ENCODE peak calls at places on chromosomes 1 and 21, in six cellular contexts. V, S, Y, X, T and R are unnamed samples.

GRCh38 chr1:82124987-82125638 is 324.4 kb downstream of the ADGRL2 start:
- DNase-seq in V (no peak), S (no peak), Y (no peak), X (no peak), T (no peak), R (no peak)

GRCh38 chr1:58929667-58930325 is 145.9 kb upstream of the JUN start:
- DNase-seq in V (no peak), S (no peak), Y (no peak), X (peak), T (no peak), R (peak)

GRCh38 chr21:45504516-45505415 is 37.5 kb downstream of the SLC19A1 start:
- DNase-seq in V (no peak), S (no peak), Y (no peak), X (no peak), T (peak), R (no peak)

GRCh38 chr1:203534526-203534925 is 40.6 kb downstream of the OPTC start:
- DNase-seq in V (no peak), S (no peak), Y (peak), X (peak), T (peak), R (peak)

GRCh38 chr1:41241748-41242644 is at the start of gene SCMH1:
- DNase-seq in V (peak), S (peak), Y (peak), X (peak), T (peak), R (peak)

GRCh38 chr1:9061252-9061948 is 8.0 kb downstream of the SLC2A5 start:
- DNase-seq in V (no peak), S (no peak), Y (no peak), X (no peak), T (peak), R (peak)

GRCh38 chr1:35594005-35594760 is 21.1 kb downstream of the TFAP2E start:
- DNase-seq in V (no peak), S (no peak), Y (no peak), X (no peak), T (peak), R (no peak)

GRCh38 chr1:223794040-223794880 is 51.5 kb downstream of the TP53BP2 start:
- DNase-seq in V (no peak), S (no peak), Y (no peak), X (no peak), T (no peak), R (no peak)

GRCh38 chr1:92851729-92852128 is 19.9 kb downstream of the RPL5 start:
- DNase-seq in V (peak), S (no peak), Y (no peak), X (no peak), T (no peak), R (no peak)

GRCh38 chr1:150887018-150887417 is at the start of gene CTXND2:
- DNase-seq in V (no peak), S (no peak), Y (no peak), X (peak), T (no peak), R (peak)

GRCh38 chr21:36654796-36655325 is 44.1 kb upstream of the SIM2 start:
- DNase-seq in V (no peak), S (no peak), Y (no peak), X (no peak), T (no peak), R (no peak)

GRCh38 chr1:26768755-26769154 is 19.0 kb upstream of the PIGV start:
- DNase-seq in V (no peak), S (no peak), Y (no peak), X (peak), T (no peak), R (peak)

GRCh38 chr1:4939266-4939665 is 284.9 kb downstream of the AJAP1 start:
- DNase-seq in V (peak), S (no peak), Y (no peak), X (peak), T (no peak), R (peak)

GRCh38 chr1:207565546-207566468 is 69.8 kb downstream of the CR1 start:
- DNase-seq in V (no peak), S (peak), Y (peak), X (peak), T (no peak), R (no peak)

GRCh38 chr1:30085814-30086770 is 637.3 kb downstream of the MATN1 start:
- DNase-seq in V (peak), S (peak), Y (peak), X (peak), T (peak), R (peak)

GRCh38 chr1:46285730-46286477 is 17.5 kb downstream of the LRRC41 start:
- DNase-seq in V (peak), S (peak), Y (no peak), X (no peak), T (no peak), R (no peak)